ENCODE peak calls at places on chromosomes 11 and 22, in ten cellular contexts. U, H, T, M, C, D, J, Q, P and O are unnamed samples.

GRCh38 chr11:94576306-94576705 is 9.1 kb downstream of the PIWIL4 start:
- DNase-seq in U (no peak), H (no peak), T (no peak), M (no peak), C (no peak), D (no peak), J (no peak), Q (no peak), P (no peak), O (no peak)

GRCh38 chr11:19679952-19680823 is 32.4 kb upstream of the NAV2 start:
- DNase-seq in U (peak; percentile 96), H (peak; percentile 86), T (peak; percentile 96), M (peak; percentile 66), C (peak; percentile 97), D (peak; percentile 44), J (peak; percentile 89), Q (peak; percentile 97), P (peak; percentile 97), O (no peak)

GRCh38 chr11:75022289-75022688 is 33.6 kb downstream of the NEU3 start:
- DNase-seq in U (no peak), H (no peak), T (peak; percentile 34), M (no peak), C (no peak), D (no peak), J (no peak), Q (no peak), P (no peak), O (no peak)

GRCh38 chr22:29524440-29525191 is 28.9 kb downstream of the THOC5 start:
- DNase-seq in U (no peak), H (peak; percentile 77), T (peak; percentile 24), M (peak; percentile 26), C (peak; percentile 38), D (peak; percentile 59), J (no peak), Q (no peak), P (peak; percentile 4), O (peak; percentile 46)

GRCh38 chr22:46794491-46794890 is 32.0 kb downstream of the TBC1D22A start:
- DNase-seq in U (no peak), H (no peak), T (no peak), M (no peak), C (no peak), D (no peak), J (no peak), Q (no peak), P (no peak), O (no peak)

GRCh38 chr11:100687032-100687629 is at the start of gene ARHGAP42:
- DNase-seq in U (peak; percentile 67), H (peak; percentile 95), T (peak; percentile 63), M (peak; percentile 76), C (peak; percentile 79), D (peak; percentile 85), J (peak; percentile 82), Q (no peak), P (no peak), O (peak; percentile 87)

GRCh38 chr11:7019500-7020182 is 505 bp downstream of the ZNF214 start:
- DNase-seq in U (peak; percentile 21), H (no peak), T (no peak), M (peak; percentile 24), C (peak; percentile 42), D (peak; percentile 67), J (peak; percentile 66), Q (no peak), P (no peak), O (peak; percentile 25)

GRCh38 chr22:25368271-25368670 is 148.8 kb downstream of the CRYBB2 start:
- DNase-seq in U (no peak), H (no peak), T (peak; percentile 65), M (peak; percentile 72), C (peak; percentile 62), D (no peak), J (no peak), Q (peak; percentile 45), P (peak; percentile 48), O (no peak)

GRCh38 chr11:12474871-12475270 is 97.5 kb downstream of the PARVA start:
- DNase-seq in U (no peak), H (no peak), T (no peak), M (no peak), C (no peak), D (no peak), J (no peak), Q (no peak), P (no peak), O (peak; percentile 64)

DNA sequence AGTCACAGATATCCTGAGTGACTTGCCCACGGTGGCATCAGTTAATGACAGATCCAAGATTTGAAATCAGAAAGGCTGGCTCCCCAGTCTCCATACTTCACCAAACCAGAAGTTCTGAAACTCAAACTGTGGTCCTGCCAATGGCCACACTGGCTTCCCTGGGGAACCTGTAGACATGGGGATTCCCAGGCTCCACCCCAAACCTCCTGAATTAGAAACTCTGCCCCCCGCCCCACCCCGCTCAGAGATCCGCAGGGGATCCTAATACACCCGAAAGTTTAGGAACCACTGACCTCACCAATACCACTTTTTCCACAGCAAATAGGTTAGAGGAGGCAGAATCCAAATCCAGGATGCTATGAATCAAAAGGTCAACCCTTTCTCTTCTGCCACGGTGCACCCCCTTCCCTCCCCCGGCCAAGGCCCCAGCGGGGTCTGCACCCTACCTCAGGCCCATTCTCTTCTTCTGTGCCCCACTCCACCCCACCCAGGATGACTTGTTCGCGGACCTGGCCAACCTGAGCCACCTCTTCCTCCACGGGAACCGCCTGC is 15.4 kb downstream of the RTN4RL2 start:
- DNase-seq in U (no peak), H (no peak), T (no peak), M (no peak), C (no peak), D (no peak), J (no peak), Q (no peak), P (no peak), O (peak; percentile 73)
- TF ChIP-seq CTCF in U (no peak), H (no peak), T (no peak), M (no peak), C (no peak), D (no peak), J (no peak), Q (no peak), P (no peak), O (no peak)

GRCh38 chr11:3947084-3947483 is 91.6 kb downstream of the STIM1 start:
- DNase-seq in U (peak; percentile 38), H (no peak), T (no peak), M (peak; percentile 41), C (peak; percentile 89), D (no peak), J (no peak), Q (no peak), P (no peak), O (peak; percentile 86)
- H3K4me3 ChIP-seq in U (no peak overlapping the region), H (no peak overlapping the region), T (no peak overlapping the region), M (no peak overlapping the region), C (no peak overlapping the region), D (no peak overlapping the region), J (no peak overlapping the region), Q (no peak overlapping the region), P (no peak overlapping the region), O (no peak overlapping the region)

DNA sequence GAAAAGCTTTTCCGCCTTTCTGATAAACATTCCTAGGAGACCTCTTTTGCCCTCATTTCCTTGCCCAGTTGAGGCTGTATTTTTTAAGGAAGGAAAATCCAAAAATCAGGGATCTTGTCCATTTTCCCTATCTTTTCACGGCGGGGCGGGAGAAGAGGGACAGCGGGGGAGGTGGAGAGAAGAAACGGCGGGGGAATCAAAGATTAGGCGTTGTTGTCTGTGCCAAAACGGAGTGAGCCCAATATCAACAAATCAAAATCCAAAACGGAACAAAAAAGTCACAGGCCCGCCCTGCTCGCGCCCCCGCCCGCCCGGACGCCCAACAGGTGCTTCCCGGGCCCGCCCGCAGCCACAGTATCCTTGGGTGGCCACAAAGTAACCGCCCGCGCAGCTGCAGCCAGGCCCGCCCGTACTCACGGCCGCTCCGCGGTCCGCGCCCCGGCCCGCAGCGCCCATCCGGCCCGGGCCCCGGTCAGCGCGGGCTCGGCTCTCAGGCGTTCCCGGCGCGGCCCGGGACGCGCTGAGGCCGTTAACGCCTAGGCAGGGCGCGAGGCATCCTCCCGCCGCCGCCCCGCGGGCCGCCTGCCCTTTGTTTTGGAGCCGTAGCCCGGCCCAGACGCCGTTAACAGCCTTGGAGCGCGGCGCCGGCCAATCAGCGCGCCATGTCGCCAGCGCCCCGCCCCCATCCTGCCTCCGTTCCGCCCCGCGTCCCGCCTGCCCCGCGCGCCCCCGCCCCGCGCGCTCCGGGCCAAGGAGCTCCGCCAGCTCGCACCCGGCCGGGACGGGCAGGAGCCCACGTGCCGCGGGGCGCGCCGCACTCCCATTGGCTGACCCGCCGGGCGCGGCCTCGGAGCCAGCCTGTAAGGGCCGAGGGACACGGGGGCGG is at the start of gene YPEL1:
- DNase-seq in U (peak; percentile 95), H (peak; percentile 99), T (peak; percentile 98), M (peak; percentile 98), C (peak; percentile 99), D (peak; percentile 99), J (peak; percentile 99), Q (peak; percentile 74), P (peak; percentile 80), O (peak; percentile 94)
- TF ChIP-seq CTCF in U (no peak), H (no peak), T (no peak), M (no peak), C (no peak), D (no peak), J (no peak), Q (no peak), P (no peak), O (no peak)

GRCh38 chr11:33135216-33135615 is 26.1 kb downstream of the CSTF3 start:
- DNase-seq in U (no peak), H (no peak), T (no peak), M (no peak), C (peak; percentile 81), D (no peak), J (no peak), Q (peak; percentile 31), P (no peak), O (no peak)
- H3K4me3 ChIP-seq in U (no peak overlapping the region), H (no peak overlapping the region), T (no peak overlapping the region), M (no peak overlapping the region), C (no peak overlapping the region), D (no peak overlapping the region), J (no peak overlapping the region), Q (no peak overlapping the region), P (no peak overlapping the region), O (no peak overlapping the region)

DNA sequence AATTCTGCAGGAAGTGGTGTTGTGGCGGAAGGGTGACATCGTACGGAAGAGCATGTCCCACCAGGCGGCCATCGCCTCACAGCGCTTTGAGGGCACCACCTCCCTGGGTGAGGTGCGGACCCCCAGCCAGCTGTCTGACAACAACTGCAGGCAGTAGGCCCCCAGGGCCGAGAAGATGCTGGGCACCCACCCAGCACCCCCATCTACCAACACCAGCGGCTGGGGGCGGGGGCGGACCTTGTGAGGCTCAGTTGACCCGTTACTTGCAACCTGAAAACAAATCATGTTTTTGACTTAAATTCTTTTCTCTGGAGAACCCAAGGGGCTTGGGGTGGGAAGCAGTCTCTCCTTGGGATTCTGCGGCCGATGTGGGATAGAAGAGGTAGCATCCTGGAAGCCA is 7.7 kb downstream of the THYN1 start:
- DNase-seq in U (no peak), H (no peak), T (no peak), M (no peak), C (no peak), D (no peak), J (no peak), Q (no peak), P (no peak), O (no peak)
- TF ChIP-seq CTCF in U (no peak), H (no peak), T (no peak), M (no peak), C (no peak), D (no peak), J (no peak), Q (no peak), P (no peak), O (no peak)

DNA sequence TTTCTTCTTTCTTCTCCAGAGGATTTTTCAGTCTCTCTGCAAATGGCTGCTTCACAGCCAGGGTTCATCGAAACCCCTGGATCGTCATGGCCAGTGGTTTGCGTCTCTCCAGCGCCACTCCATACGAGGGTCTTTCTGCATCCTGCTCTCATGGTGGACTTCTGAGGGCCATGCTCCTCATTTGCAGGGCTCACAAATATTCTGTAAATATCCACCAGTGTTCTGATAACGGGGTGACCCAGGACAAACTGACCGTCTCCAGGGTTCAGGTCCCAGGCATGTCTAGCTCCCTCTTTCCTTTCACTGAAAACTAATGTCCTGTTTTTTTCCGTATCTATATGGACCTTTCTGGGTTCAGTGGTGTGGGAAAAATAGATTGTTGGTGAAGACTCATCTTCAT is 15.7 kb upstream of the VPREB1 start:
- DNase-seq in U (no peak), H (peak; percentile 9), T (no peak), M (no peak), C (no peak), D (no peak), J (no peak), Q (no peak), P (no peak), O (no peak)
- H3K4me3 ChIP-seq in U (no peak overlapping the region), H (no peak overlapping the region), T (no peak overlapping the region), M (no peak overlapping the region), C (no peak overlapping the region), D (no peak overlapping the region), J (no peak overlapping the region), Q (no peak overlapping the region), P (no peak overlapping the region), O (no peak overlapping the region)